ENCODE peak calls at places on chromosomes 7 and 10, in ten cellular contexts. Z is foreskin fibroblast; X is dorsolateral prefrontal cortex; W is left lung; M is adrenal gland; Q is cardiac fibroblast; B is CD8-positive, alpha-beta T cell; G is tibial nerve; Y is prostate gland; A is colonic mucosa. O is an unnamed sample.

GRCh38 chr10:31321396-31321941 is 2.5 kb downstream of the ZEB1 start:
- DNase-seq in W (no peak), X (no peak), M (no peak), G (no peak), Q (peak), B (peak), A (no peak), Z (peak), Y (no peak), O (no peak)

GRCh38 chr10:19629559-19629958 is 186.7 kb upstream of the PLXDC2 start:
- DNase-seq in Y (no peak), Q (peak), M (peak), B (no peak), Z (peak), G (peak), A (peak), X (peak), W (peak), O (no peak)

GRCh38 chr7:83970081-83970480 is 224.5 kb downstream of the SEMA3A start:
- DNase-seq in Q (no peak), G (no peak), X (no peak), B (no peak), W (no peak), Y (no peak), M (no peak), Z (no peak), A (no peak), O (no peak)

GRCh38 chr10:72736881-72737280 is 44.9 kb downstream of the MCU start:
- DNase-seq in Q (no peak), A (no peak), X (no peak), W (no peak), Y (no peak), G (no peak), M (no peak), B (no peak), Z (no peak), O (no peak)

GRCh38 chr7:148773344-148773743 is 74.6 kb downstream of the CUL1 start:
- DNase-seq in Q (no peak), Y (no peak), B (peak), A (no peak), M (no peak), G (no peak), W (no peak), Z (no peak), X (no peak), O (no peak)

GRCh38 chr7:47600199-47601118 is 18.5 kb upstream of the TNS3 start:
- DNase-seq in W (no peak), G (no peak), M (peak), Q (peak), B (no peak), A (no peak), Y (no peak), X (no peak), Z (peak), O (no peak)

GRCh38 chr7:81499262-81500116 is 270.4 kb downstream of the HGF start:
- DNase-seq in G (no peak), Y (peak), B (no peak), M (peak), A (no peak), Q (peak), X (no peak), W (no peak), Z (peak), O (peak)

GRCh38 chr10:106436123-106436740 is 728.3 kb downstream of the SORCS1 start:
- DNase-seq in M (no peak), G (no peak), Y (no peak), A (no peak), X (no peak), Z (peak), W (no peak), Q (no peak), B (no peak), O (no peak)

GRCh38 chr10:71646051-71646450 is 73.5 kb downstream of the C10orf105 start:
- DNase-seq in W (no peak), M (no peak), Y (no peak), G (no peak), Q (no peak), B (no peak), X (no peak), A (no peak), Z (no peak), O (no peak)

GRCh38 chr7:36391436-36392198 is 2.0 kb downstream of the ANLN start:
- DNase-seq in G (no peak), B (no peak), M (no peak), X (no peak), Z (peak), Y (no peak), A (no peak), Q (peak), W (no peak), O (peak)

GRCh38 chr7:21504021-21504420 is 38.8 kb upstream of the DNAH11 start:
- DNase-seq in X (no peak), G (no peak), B (no peak), Y (peak), W (no peak), Q (no peak), A (no peak), Z (no peak), M (no peak), O (no peak)

GRCh38 chr7:18320971-18321567 is 174.5 kb upstream of the HDAC9 start:
- DNase-seq in Y (no peak), Q (peak), Z (peak), M (no peak), A (no peak), B (no peak), X (no peak), G (no peak), W (no peak), O (peak)

GRCh38 chr7:25545125-25546008 is 317.1 kb upstream of the NPVF start:
- DNase-seq in A (no peak), G (peak), B (no peak), Y (no peak), Q (no peak), Z (no peak), X (no peak), M (peak), W (no peak), O (no peak)

GRCh38 chr10:628386-629045 is 61.0 kb downstream of the DIP2C start:
- DNase-seq in G (no peak), X (peak), Y (no peak), M (no peak), W (no peak), B (no peak), Z (no peak), A (no peak), Q (no peak), O (no peak)

GRCh38 chr7:54841772-54842707 is 83.0 kb upstream of the SEC61G start:
- DNase-seq in W (no peak), A (peak), X (no peak), Y (no peak), G (no peak), Q (peak), M (peak), Z (peak), B (no peak), O (no peak)

GRCh38 chr7:41107938-41108448 is 594.9 kb downstream of the INHBA start:
- DNase-seq in A (no peak), Z (peak), M (no peak), G (no peak), W (no peak), X (no peak), Q (no peak), B (no peak), Y (no peak), O (no peak)

GRCh38 chr7:138711007-138711406 is 9.8 kb upstream of the SVOPL start:
- DNase-seq in M (no peak), W (no peak), G (no peak), Y (no peak), Z (no peak), A (no peak), B (no peak), X (no peak), Q (no peak), O (no peak)

GRCh38 chr10:74981831-74982633 is 129.4 kb upstream of the SAMD8 start:
- DNase-seq in Z (no peak), B (no peak), M (no peak), X (no peak), W (no peak), A (no peak), G (no peak), Y (no peak), Q (no peak), O (no peak)
- TF ChIP-seq CTCF in Z (no peak), B (no peak), M (no peak), X (no peak), W (no peak), A (no peak), G (no peak), Y (no peak), Q (no peak), O (no peak)

DNA sequence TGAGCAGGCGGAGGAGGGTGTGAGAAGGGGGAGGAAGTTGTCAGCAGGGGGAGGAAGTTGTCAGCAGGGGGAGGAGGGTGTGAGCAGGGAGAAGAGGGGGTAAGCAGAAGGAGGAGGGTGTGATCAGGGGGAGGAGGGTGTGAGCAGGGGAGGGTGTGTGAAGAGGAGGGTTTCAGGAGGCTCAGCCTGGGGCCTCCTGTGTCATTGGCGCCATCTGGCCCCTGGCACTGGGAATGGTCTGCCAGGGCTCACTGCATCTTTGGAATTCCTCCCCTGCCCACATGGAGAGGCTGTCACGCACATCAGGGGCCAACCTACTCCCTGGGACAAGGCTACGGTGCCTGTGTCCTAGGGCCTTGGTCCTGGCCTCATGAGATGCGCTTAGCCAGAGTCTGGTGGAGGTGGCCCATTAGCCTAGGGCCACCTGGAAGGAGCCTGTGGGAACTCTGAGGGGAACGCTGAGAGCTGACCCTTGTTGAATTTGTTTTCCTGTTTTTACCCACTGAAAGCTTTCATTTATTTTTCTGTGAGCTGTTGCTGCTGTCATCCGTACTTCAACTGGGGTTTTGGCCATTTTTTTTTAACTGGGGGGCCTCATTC is 18.0 kb downstream of the CAMK2B start:
- DNase-seq in M (peak), G (no peak), Q (peak), B (no peak), A (peak), Y (no peak), Z (peak), W (peak), X (no peak), O (peak)
- TF ChIP-seq CTCF in M (no peak), G (no peak), Q (peak), B (no peak), A (no peak), Y (no peak), Z (peak), W (no peak), X (no peak), O (peak)

GRCh38 chr10:89900554-89900953 is 199.2 kb downstream of the KIF20B start:
- DNase-seq in G (no peak), Z (no peak), Q (no peak), B (no peak), X (no peak), A (no peak), W (no peak), Y (no peak), M (no peak), O (no peak)
- TF ChIP-seq CTCF in G (no peak), Z (no peak), Q (no peak), B (no peak), X (no peak), A (no peak), W (no peak), Y (no peak), M (no peak), O (no peak)

GRCh38 chr7:117669818-117670217 is 190.0 kb downstream of the CFTR start:
- DNase-seq in W (no peak), Y (no peak), M (no peak), X (no peak), Q (no peak), A (peak), Z (peak), G (no peak), B (no peak), O (no peak)
- TF ChIP-seq CTCF in W (no peak), Y (no peak), M (no peak), X (peak), Q (no peak), A (no peak), Z (no peak), G (no peak), B (no peak), O (no peak)

GRCh38 chr7:2517678-2518077 is 1.9 kb upstream of the LFNG start:
- DNase-seq in X (no peak), A (no peak), Z (peak), M (no peak), G (no peak), B (no peak), Q (no peak), Y (no peak), W (no peak), O (no peak)

GRCh38 chr7:2516194-2516555 is 3.4 kb upstream of the LFNG start:
- DNase-seq in Z (peak), Y (no peak), M (no peak), B (no peak), Q (no peak), W (no peak), G (no peak), A (no peak), X (no peak), O (no peak)

GRCh38 chr7:2515424-2516193 is 4.0 kb upstream of the LFNG start:
- DNase-seq in Q (no peak), X (no peak), Y (no peak), W (no peak), A (no peak), M (no peak), Z (peak), G (no peak), B (no peak), O (no peak)

GRCh38 chr7:2518101-2518500 is 1.5 kb upstream of the LFNG start:
- DNase-seq in M (no peak), G (no peak), W (no peak), B (no peak), Y (no peak), Z (no peak), Q (no peak), A (peak), X (no peak), O (no peak)

GRCh38 chr7:2517004-2517403 is 2.6 kb upstream of the LFNG start:
- DNase-seq in Y (no peak), B (no peak), M (no peak), G (no peak), Q (peak), Z (peak), X (no peak), A (no peak), W (no peak), O (no peak)
- TF ChIP-seq CTCF in Y (no peak), B (no peak), M (no peak), G (no peak), Q (peak), Z (no peak), X (no peak), A (no peak), W (no peak), O (no peak)

GRCh38 chr10:61747341-61747740 is 84.6 kb downstream of the CABCOCO1 start:
- DNase-seq in B (no peak), A (no peak), M (no peak), X (no peak), W (no peak), Q (no peak), Z (no peak), Y (no peak), G (no peak), O (no peak)

GRCh38 chr10:61749271-61749670 is 86.5 kb downstream of the CABCOCO1 start:
- DNase-seq in Y (no peak), G (no peak), W (no peak), Z (no peak), A (no peak), X (no peak), M (no peak), Q (peak), B (no peak), O (no peak)

GRCh38 chr10:61742812-61743211 is 80.1 kb downstream of the CABCOCO1 start:
- DNase-seq in B (no peak), W (no peak), Q (no peak), G (no peak), Y (no peak), X (no peak), Z (no peak), A (no peak), M (no peak), O (no peak)

GRCh38 chr10:61744469-61744868 is 81.7 kb downstream of the CABCOCO1 start:
- DNase-seq in G (no peak), A (peak), M (no peak), Q (no peak), Y (no peak), X (no peak), W (no peak), B (no peak), Z (no peak), O (no peak)
- TF ChIP-seq CTCF in G (no peak), A (no peak), M (no peak), Q (peak), Y (no peak), X (no peak), W (no peak), B (no peak), Z (peak), O (peak)

GRCh38 chr7:98700533-98700932 is 83.4 kb downstream of the NPTX2 start:
- DNase-seq in B (no peak), Y (no peak), Z (no peak), Q (no peak), X (no peak), M (no peak), W (no peak), G (no peak), A (no peak), O (no peak)
- TF ChIP-seq CTCF in B (no peak), Y (no peak), Z (no peak), Q (no peak), X (no peak), M (no peak), W (no peak), G (no peak), A (no peak), O (no peak)

GRCh38 chr10:68231916-68232315 is at the start of gene ATOH7:
- DNase-seq in Q (no peak), A (peak), G (no peak), Z (no peak), W (no peak), M (no peak), B (no peak), Y (no peak), X (peak), O (no peak)

GRCh38 chr10:68230268-68230667 is 1.6 kb downstream of the ATOH7 start:
- DNase-seq in Z (no peak), G (no peak), Q (no peak), M (no peak), W (no peak), A (no peak), B (no peak), X (no peak), Y (no peak), O (no peak)

GRCh38 chr10:68233045-68233444 is 1.1 kb upstream of the ATOH7 start:
- DNase-seq in W (no peak), Y (no peak), X (no peak), B (no peak), Q (no peak), A (no peak), G (no peak), Z (no peak), M (no peak), O (no peak)

GRCh38 chr10:68235111-68235510 is 3.2 kb upstream of the ATOH7 start:
- DNase-seq in Y (no peak), B (no peak), A (no peak), W (no peak), X (no peak), Q (no peak), Z (no peak), G (no peak), M (no peak), O (no peak)

DNA sequence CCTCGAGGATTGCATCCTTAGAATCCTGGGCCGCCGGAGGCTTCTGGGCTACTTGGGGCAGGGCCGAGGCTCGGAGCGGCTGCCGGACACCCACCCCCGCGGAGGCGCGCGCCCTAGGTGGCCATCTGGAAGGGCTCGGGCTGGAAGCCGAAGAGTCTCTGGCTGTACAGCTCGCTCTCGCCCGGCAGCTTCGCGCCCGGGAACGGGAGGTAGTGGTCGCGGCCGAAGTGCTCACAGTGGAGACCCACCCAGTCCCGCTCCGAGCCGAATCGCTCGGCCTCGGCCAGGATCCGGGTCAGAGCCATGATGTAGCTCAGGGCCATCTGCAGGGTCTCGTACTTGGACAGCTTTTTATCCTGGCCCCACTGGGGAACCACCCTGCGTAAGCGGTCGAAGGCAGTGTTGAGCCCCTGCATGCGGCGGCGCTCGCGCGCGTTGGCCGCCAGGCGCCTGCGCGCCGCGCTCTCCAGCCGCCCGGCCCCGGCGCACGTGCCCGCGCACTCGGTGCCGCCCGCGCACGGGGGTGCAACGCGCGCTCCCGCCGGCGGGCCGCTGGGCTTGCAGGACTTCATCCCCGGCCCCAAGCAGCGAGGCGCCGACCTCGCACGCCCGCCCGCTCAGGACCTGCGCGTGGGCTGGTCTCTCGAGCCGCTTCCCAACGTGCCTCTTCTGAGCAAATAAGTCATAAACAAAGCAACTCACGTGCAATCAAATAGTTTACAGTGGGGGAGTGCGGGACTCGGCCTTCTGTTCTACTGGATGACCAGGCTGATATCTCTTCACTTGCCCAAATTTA is 609 bp downstream of the ATOH7 start:
- DNase-seq in G (peak), M (peak), A (peak), Z (peak), X (peak), Q (peak), B (peak), Y (peak), W (peak), O (peak)
- TF ChIP-seq CTCF in G (no peak), M (no peak), A (no peak), Z (no peak), X (peak), Q (no peak), B (no peak), Y (no peak), W (no peak), O (no peak)

O was measured in GM20000.